ENCODE peak calls at places on chromosomes 13 and 19, in four cellular contexts. One of them, this sample, is unnamed.

GRCh38 chr19:7376151-7376852 is 27.6 kb downstream of the ARHGEF18 start:
- DNase-seq in mesendoderm: peak; percentile 93
- DNase-seq in H9: peak; percentile 53
- DNase-seq in IMR-90: no peak
- DNase-seq in this sample: no peak

GRCh38 chr19:18287836-18288772 is 6.7 kb upstream of the JUND start:
- DNase-seq in mesendoderm: peak; percentile 91
- DNase-seq in H9: peak; percentile 90
- DNase-seq in IMR-90: no peak
- DNase-seq in this sample: no peak

GRCh38 chr19:246551-246950 is 44.7 kb downstream of the PLPP2 start:
- DNase-seq in mesendoderm: no peak
- DNase-seq in H9: peak; percentile 44
- DNase-seq in IMR-90: no peak
- DNase-seq in this sample: no peak

GRCh38 chr13:44726214-44726613 is 150.1 kb upstream of the TSC22D1 start:
- DNase-seq in mesendoderm: no peak
- DNase-seq in H9: no peak
- DNase-seq in IMR-90: peak; percentile 90
- DNase-seq in this sample: no peak

GRCh38 chr19:33260628-33261418 is 35.2 kb upstream of the SLC7A10 start:
- DNase-seq in mesendoderm: no peak
- DNase-seq in H9: no peak
- DNase-seq in IMR-90: no peak
- DNase-seq in this sample: no peak

GRCh38 chr13:94515352-94515751 is 35.9 kb upstream of the DCT start:
- DNase-seq in mesendoderm: no peak
- DNase-seq in H9: no peak
- DNase-seq in IMR-90: no peak
- DNase-seq in this sample: no peak

GRCh38 chr19:28494466-28494865 is 718.5 kb downstream of the UQCRFS1 start:
- DNase-seq in mesendoderm: peak; percentile 48
- DNase-seq in H9: no peak
- DNase-seq in IMR-90: no peak
- DNase-seq in this sample: no peak

GRCh38 chr13:46172531-46172991 is 9.4 kb downstream of the LCP1 start:
- DNase-seq in mesendoderm: peak; percentile 26
- DNase-seq in H9: no peak
- DNase-seq in IMR-90: no peak
- DNase-seq in this sample: no peak

GRCh38 chr13:112934075-112934474 is 34.9 kb upstream of the MCF2L start:
- DNase-seq in mesendoderm: peak; percentile 22
- DNase-seq in H9: no peak
- DNase-seq in IMR-90: no peak
- DNase-seq in this sample: no peak

GRCh38 chr19:50952890-50953289 is at the start of gene KLK5:
- DNase-seq in mesendoderm: peak; percentile 45
- DNase-seq in H9: peak; percentile 56
- DNase-seq in IMR-90: no peak
- DNase-seq in this sample: no peak

GRCh38 chr13:24178847-24179845 is 18.6 kb downstream of the SPATA13 start:
- DNase-seq in mesendoderm: no peak
- DNase-seq in H9: no peak
- DNase-seq in IMR-90: peak; percentile 75
- DNase-seq in this sample: no peak

GRCh38 chr19:30781519-30781918 is 409.3 kb downstream of the ZNF536 start:
- DNase-seq in mesendoderm: no peak
- DNase-seq in H9: no peak
- DNase-seq in IMR-90: no peak
- DNase-seq in this sample: no peak

GRCh38 chr13:113040597-113041292 is 64.8 kb upstream of the F7 start:
- DNase-seq in mesendoderm: no peak
- DNase-seq in H9: no peak
- DNase-seq in IMR-90: no peak
- DNase-seq in this sample: no peak

GRCh38 chr19:38975861-38976271 is 324 bp upstream of the FBXO17 start:
- DNase-seq in mesendoderm: peak; percentile 74
- DNase-seq in H9: peak; percentile 56
- DNase-seq in IMR-90: peak; percentile 31
- DNase-seq in this sample: peak; percentile 68

GRCh38 chr19:39546599-39546998 is 6.6 kb upstream of the EID2 start:
- DNase-seq in mesendoderm: peak; percentile 54
- DNase-seq in H9: peak; percentile 34
- DNase-seq in IMR-90: no peak
- DNase-seq in this sample: no peak

GRCh38 chr19:39746836-39747529 is 9.2 kb upstream of the CLC start:
- DNase-seq in mesendoderm: peak; percentile 42
- DNase-seq in H9: no peak
- DNase-seq in IMR-90: no peak
- DNase-seq in this sample: no peak

GRCh38 chr19:30024091-30024490 is 82.1 kb downstream of the URI1 start:
- DNase-seq in mesendoderm: no peak
- DNase-seq in H9: no peak
- DNase-seq in IMR-90: no peak
- DNase-seq in this sample: no peak

GRCh38 chr19:1967087-1967608 is 26.2 kb downstream of the CSNK1G2 start:
- DNase-seq in mesendoderm: no peak
- DNase-seq in H9: no peak
- DNase-seq in IMR-90: no peak
- DNase-seq in this sample: no peak

GRCh38 chr13:30331331-30331771 is 24.0 kb upstream of the KATNAL1 start:
- DNase-seq in mesendoderm: no peak
- DNase-seq in H9: no peak
- DNase-seq in IMR-90: no peak
- DNase-seq in this sample: no peak

GRCh38 chr13:44919103-44919804 is 70.0 kb downstream of the NUFIP1 start:
- DNase-seq in mesendoderm: no peak
- DNase-seq in H9: no peak
- DNase-seq in IMR-90: no peak
- DNase-seq in this sample: no peak

GRCh38 chr13:25455146-25455545 is 83.4 kb downstream of the ATP8A2 start:
- DNase-seq in mesendoderm: no peak
- DNase-seq in H9: no peak
- DNase-seq in IMR-90: no peak
- DNase-seq in this sample: no peak

GRCh38 chr19:19214892-19215291 is 3.1 kb downstream of the NCAN start:
- DNase-seq in mesendoderm: peak; percentile 83
- DNase-seq in H9: peak; percentile 85
- DNase-seq in IMR-90: peak; percentile 39
- DNase-seq in this sample: no peak

GRCh38 chr13:45370922-45371406 is 30.0 kb upstream of the TPT1 start:
- DNase-seq in mesendoderm: peak; percentile 90
- DNase-seq in H9: peak; percentile 90
- DNase-seq in IMR-90: peak; percentile 84
- DNase-seq in this sample: peak; percentile 92

GRCh38 chr19:4393947-4394590 is 6.3 kb downstream of the SH3GL1 start:
- DNase-seq in mesendoderm: peak; percentile 44
- DNase-seq in H9: no peak
- DNase-seq in IMR-90: no peak
- DNase-seq in this sample: no peak

GRCh38 chr13:20461481-20461859 is 64.2 kb downstream of the CRYL1 start:
- DNase-seq in mesendoderm: peak; percentile 46
- DNase-seq in H9: no peak
- DNase-seq in IMR-90: peak; percentile 49
- DNase-seq in this sample: no peak

GRCh38 chr19:33689886-33690285 is 68.1 kb downstream of the CHST8 start:
- DNase-seq in mesendoderm: no peak
- DNase-seq in H9: no peak
- DNase-seq in IMR-90: no peak
- DNase-seq in this sample: no peak

GRCh38 chr13:88726075-88726474 is 1054.9 kb downstream of the SLITRK5 start:
- DNase-seq in mesendoderm: no peak
- DNase-seq in H9: no peak
- DNase-seq in IMR-90: no peak
- DNase-seq in this sample: no peak

GRCh38 chr13:25473864-25474263 is 102.1 kb downstream of the ATP8A2 start:
- DNase-seq in mesendoderm: no peak
- DNase-seq in H9: no peak
- DNase-seq in IMR-90: no peak
- DNase-seq in this sample: no peak

GRCh38 chr19:55694656-55695491 is 19.8 kb downstream of the EPN1 start:
- DNase-seq in mesendoderm: no peak
- DNase-seq in H9: no peak
- DNase-seq in IMR-90: no peak
- DNase-seq in this sample: no peak

GRCh38 chr19:7899751-7900352 is 3.8 kb upstream of the MAP2K7 start:
- DNase-seq in mesendoderm: no peak
- DNase-seq in H9: no peak
- DNase-seq in IMR-90: no peak
- DNase-seq in this sample: no peak

GRCh38 chr19:11964496-11964857 is 363 bp upstream of the ZNF763 start:
- DNase-seq in mesendoderm: no peak
- DNase-seq in H9: no peak
- DNase-seq in IMR-90: no peak
- DNase-seq in this sample: no peak

DNA sequence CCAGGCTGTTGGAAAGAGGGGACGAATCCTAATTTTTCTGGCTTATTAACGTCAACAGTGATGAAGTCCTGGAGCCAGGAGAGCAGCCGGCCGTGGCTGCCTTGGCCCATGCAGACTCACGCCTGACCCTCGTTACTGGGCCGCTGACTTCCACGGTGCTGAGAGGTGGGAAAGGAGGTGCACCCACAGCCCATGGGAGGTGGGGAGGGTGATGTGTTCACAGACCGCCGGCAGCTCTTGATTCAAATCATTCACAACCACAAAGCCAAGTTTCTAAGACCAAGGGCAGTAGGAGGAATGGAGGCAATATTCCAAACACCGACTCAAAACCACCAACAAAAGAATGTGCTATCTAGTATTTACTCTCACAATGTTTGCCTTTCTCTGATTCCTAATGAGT is 24.3 kb downstream of the COL4A2 start:
- DNase-seq in mesendoderm: no peak
- DNase-seq in H9: no peak
- DNase-seq in IMR-90: peak; percentile 69
- DNase-seq in this sample: no peak
- H3K56ac ChIP-seq in mesendoderm: no peak overlapping the region
- H3K56ac ChIP-seq in H9: no peak overlapping the region
- H3K56ac ChIP-seq in IMR-90: no peak overlapping the region
- H3K56ac ChIP-seq in this sample: no peak overlapping the region

DNA sequence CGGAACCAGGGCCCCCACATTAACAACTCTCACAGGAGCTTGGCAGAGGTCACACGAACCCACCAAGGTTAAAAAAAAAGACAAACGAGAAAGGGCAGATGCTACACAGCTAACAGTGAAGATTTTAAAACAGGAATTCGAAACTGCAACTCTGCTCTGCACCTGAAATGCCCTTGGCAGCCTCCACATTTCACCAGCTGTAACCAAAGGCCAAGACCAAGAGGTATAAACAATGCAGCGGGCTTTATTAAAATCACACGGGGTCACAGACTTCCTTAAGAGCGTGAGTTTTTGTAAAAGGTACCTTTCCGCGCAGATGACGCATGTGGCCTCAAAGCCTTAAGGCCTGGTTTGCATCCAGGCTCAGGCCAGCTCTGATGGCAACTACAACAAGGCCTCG is 88.2 kb downstream of the STK24 start:
- DNase-seq in mesendoderm: no peak
- DNase-seq in H9: no peak
- DNase-seq in IMR-90: no peak
- DNase-seq in this sample: no peak
- H3K56ac ChIP-seq in mesendoderm: no peak overlapping the region
- H3K56ac ChIP-seq in H9: no peak overlapping the region
- H3K56ac ChIP-seq in IMR-90: no peak overlapping the region
- H3K56ac ChIP-seq in this sample: no peak overlapping the region

GRCh38 chr13:106867249-106867648 is 299.3 kb upstream of the ARGLU1 start:
- DNase-seq in mesendoderm: no peak
- DNase-seq in H9: no peak
- DNase-seq in IMR-90: no peak
- DNase-seq in this sample: no peak

GRCh38 chr13:106865706-106866288 is 297.9 kb upstream of the ARGLU1 start:
- DNase-seq in mesendoderm: no peak
- DNase-seq in H9: no peak
- DNase-seq in IMR-90: no peak
- DNase-seq in this sample: no peak
- H3K56ac ChIP-seq in mesendoderm: no peak overlapping the region
- H3K56ac ChIP-seq in H9: no peak overlapping the region
- H3K56ac ChIP-seq in IMR-90: no peak overlapping the region
- H3K56ac ChIP-seq in this sample: no peak overlapping the region

DNA sequence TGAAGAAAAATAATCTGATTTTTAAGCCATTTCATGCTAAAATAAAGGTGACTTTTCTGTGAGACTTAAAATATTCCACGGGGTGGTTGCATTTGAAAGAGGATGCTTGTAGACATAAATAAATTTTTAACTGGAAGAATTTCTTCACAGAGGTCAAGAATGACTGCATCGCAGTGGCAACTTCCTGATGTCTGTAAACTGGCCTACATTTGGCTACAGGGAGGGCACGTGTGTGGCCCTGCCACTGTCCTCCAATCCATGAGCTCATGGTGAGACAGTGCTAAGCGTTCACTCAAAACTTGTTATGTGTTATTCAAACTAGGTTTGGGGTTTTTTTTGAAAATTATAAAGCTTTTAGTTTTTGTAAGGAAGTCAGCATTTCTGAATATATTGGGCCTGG is 1089.3 kb downstream of the EFNB2 start:
- DNase-seq in mesendoderm: no peak
- DNase-seq in H9: no peak
- DNase-seq in IMR-90: peak; percentile 54
- DNase-seq in this sample: no peak
- H3K56ac ChIP-seq in mesendoderm: no peak overlapping the region
- H3K56ac ChIP-seq in H9: no peak overlapping the region
- H3K56ac ChIP-seq in IMR-90: no peak overlapping the region
- H3K56ac ChIP-seq in this sample: no peak overlapping the region

DNA sequence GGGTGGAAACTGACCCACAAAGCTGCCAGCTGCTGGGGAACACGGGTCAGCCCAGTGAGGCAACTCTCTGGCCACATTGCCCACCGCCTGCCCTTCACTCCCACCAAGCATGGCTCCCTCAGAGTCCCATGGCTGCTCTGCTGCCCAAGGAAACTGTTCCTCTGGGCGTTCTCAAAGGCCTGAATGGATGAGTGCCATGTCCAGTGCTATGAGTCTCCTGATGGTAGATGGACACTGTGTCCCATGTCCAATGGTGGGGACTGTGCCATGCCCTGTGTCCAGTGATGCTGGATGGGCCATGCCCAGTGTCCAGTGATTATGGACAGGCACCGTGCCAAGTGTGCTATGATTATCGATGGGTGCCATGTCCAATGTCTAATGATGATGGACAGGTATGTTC is 88.8 kb downstream of the ANKRD10 start:
- DNase-seq in mesendoderm: no peak
- DNase-seq in H9: no peak
- DNase-seq in IMR-90: no peak
- DNase-seq in this sample: no peak
- H3K56ac ChIP-seq in mesendoderm: no peak overlapping the region
- H3K56ac ChIP-seq in H9: no peak overlapping the region
- H3K56ac ChIP-seq in IMR-90: no peak overlapping the region
- H3K56ac ChIP-seq in this sample: no peak overlapping the region

GRCh38 chr13:41785402-41786142 is 175.3 kb downstream of the VWA8 start:
- DNase-seq in mesendoderm: no peak
- DNase-seq in H9: no peak
- DNase-seq in IMR-90: no peak
- DNase-seq in this sample: no peak
- H3K56ac ChIP-seq in mesendoderm: no peak overlapping the region
- H3K56ac ChIP-seq in H9: no peak overlapping the region
- H3K56ac ChIP-seq in IMR-90: no peak overlapping the region
- H3K56ac ChIP-seq in this sample: no peak overlapping the region